ENCODE peak calls at places on chromosomes 12 and 14, in five cellular contexts. C is SK-MEL-5; L is frontal cortex; U is NCI-H146; Q is activated CD8-positive, alpha-beta memory T cell treated with anti-CD3 and anti-CD28 coated beads, Interleukin-2, amount 50 U/mL, for 4 hours. Z is an unnamed sample.

GRCh38 chr12:95966287-95966870 is 23.2 kb downstream of the AMDHD1 start:
- DNase-seq in U (peak; percentile 32), L (no peak), Q (no peak), C (no peak), Z (no peak)

GRCh38 chr14:68074765-68075381 is 255.3 kb downstream of the RAD51B start:
- DNase-seq in C (no peak), L (no peak), U (no peak), Q (no peak), Z (no peak)

GRCh38 chr12:3493225-3494049 is 2.4 kb downstream of the PRMT8 start:
- DNase-seq in Q (no peak), C (no peak), L (no peak), U (peak; percentile 54), Z (no peak)

GRCh38 chr12:100168562-100168961 is 25.9 kb upstream of the BLTP3B start:
- DNase-seq in L (no peak), Q (no peak), C (no peak), U (no peak), Z (no peak)

GRCh38 chr14:80003138-80003537 is 208.2 kb downstream of the DIO2 start:
- DNase-seq in Q (no peak), C (no peak), U (peak; percentile 14), L (no peak), Z (no peak)

GRCh38 chr12:67471810-67472209 is 176.7 kb upstream of the DYRK2 start:
- DNase-seq in C (no peak), L (no peak), Q (no peak), U (no peak), Z (no peak)

GRCh38 chr14:51210594-51210993 is 29.5 kb upstream of the TMX1 start:
- DNase-seq in U (no peak), C (no peak), L (no peak), Q (no peak), Z (no peak)

GRCh38 chr14:68984686-68985085 is 5.6 kb upstream of the ACTN1 start:
- DNase-seq in Q (no peak), C (no peak), U (no peak), L (no peak), Z (no peak)

GRCh38 chr12:56927281-56927680 is 6.9 kb downstream of the SDR9C7 start:
- DNase-seq in L (no peak), C (no peak), U (no peak), Q (no peak), Z (no peak)

GRCh38 chr12:53268637-53269562 is 801 bp downstream of the ESPL1 start:
- DNase-seq in U (no peak), L (no peak), Q (no peak), C (no peak), Z (no peak)

GRCh38 chr12:122062832-122063690 is 15.5 kb upstream of the MLXIP start:
- DNase-seq in L (peak; percentile 56), U (peak; percentile 44), C (peak; percentile 54), Q (no peak), Z (peak; percentile 68)

GRCh38 chr14:101774814-101775213 is 13.3 kb downstream of the PPP2R5C start:
- DNase-seq in Q (no peak), U (no peak), C (no peak), L (no peak), Z (no peak)

GRCh38 chr14:23571701-23572523 is 4.3 kb upstream of the AP1G2 start:
- DNase-seq in Q (no peak), C (no peak), U (no peak), L (no peak), Z (peak; percentile 33)

GRCh38 chr12:1728824-1729223 is 38.0 kb downstream of the ADIPOR2 start:
- DNase-seq in Q (no peak), U (no peak), L (no peak), C (peak; percentile 89), Z (no peak)

GRCh38 chr14:60311417-60311816 is 62.4 kb downstream of the PPM1A start:
- DNase-seq in U (no peak), L (no peak), Q (no peak), C (peak; percentile 44), Z (no peak)

GRCh38 chr12:6167327-6168280 is 32.6 kb upstream of the CD9 start:
- DNase-seq in L (no peak), U (no peak), C (peak; percentile 36), Q (peak; percentile 61), Z (peak; percentile 95)

GRCh38 chr14:103731481-103731880 is 15.9 kb downstream of the ZFYVE21 start:
- DNase-seq in Q (no peak), L (no peak), U (no peak), C (no peak), Z (no peak)

GRCh38 chr12:8648598-8649205 is 13.9 kb downstream of the MFAP5 start:
- DNase-seq in L (no peak), C (no peak), U (no peak), Q (peak; percentile 48), Z (no peak)